ENCODE peak calls at places on chromosome 2, in four cellular contexts. One of them, this sample, is unnamed.

GRCh38 chr2:158140201-158140600 is 38.5 kb downstream of the UPP2 start:
- DNase-seq in epithelial cell of esophagus: no peak
- DNase-seq in thyroid gland: no peak
- DNase-seq in iris pigment epithelial cell: no peak
- DNase-seq in this sample: no peak

GRCh38 chr2:98013407-98014042 is 17.8 kb upstream of the TMEM131 start:
- DNase-seq in epithelial cell of esophagus: no peak
- DNase-seq in iris pigment epithelial cell: peak; percentile 92
- DNase-seq in thyroid gland: no peak
- DNase-seq in this sample: peak; percentile 25

GRCh38 chr2:9665903-9666302 is 35.1 kb upstream of the YWHAQ start:
- DNase-seq in epithelial cell of esophagus: no peak
- DNase-seq in thyroid gland: no peak
- DNase-seq in iris pigment epithelial cell: peak; percentile 77
- DNase-seq in this sample: peak; percentile 95

GRCh38 chr2:72222829-72223564 is 75.3 kb upstream of the CYP26B1 start:
- DNase-seq in iris pigment epithelial cell: peak; percentile 89
- DNase-seq in epithelial cell of esophagus: no peak
- DNase-seq in thyroid gland: no peak
- DNase-seq in this sample: peak; percentile 65

GRCh38 chr2:150485114-150485870 is 2.2 kb downstream of the RND3 start:
- DNase-seq in epithelial cell of esophagus: peak; percentile 88
- DNase-seq in iris pigment epithelial cell: peak; percentile 72
- DNase-seq in thyroid gland: peak; percentile 83
- DNase-seq in this sample: peak; percentile 65

GRCh38 chr2:197296861-197297260 is 13.7 kb downstream of the ANKRD44 start:
- DNase-seq in thyroid gland: no peak
- DNase-seq in iris pigment epithelial cell: no peak
- DNase-seq in epithelial cell of esophagus: no peak
- DNase-seq in this sample: no peak

GRCh38 chr2:27622921-27623384 is 5.9 kb downstream of the CCDC121 start:
- DNase-seq in thyroid gland: no peak
- DNase-seq in iris pigment epithelial cell: peak; percentile 80
- DNase-seq in epithelial cell of esophagus: peak; percentile 52
- DNase-seq in this sample: peak; percentile 94

GRCh38 chr2:55419236-55419513 is 481 bp downstream of the CCDC88A start:
- DNase-seq in epithelial cell of esophagus: peak; percentile 33
- DNase-seq in thyroid gland: no peak
- DNase-seq in iris pigment epithelial cell: no peak
- DNase-seq in this sample: peak; percentile 57

GRCh38 chr2:239022437-239023260 is 174.8 kb downstream of the TWIST2 start:
- DNase-seq in epithelial cell of esophagus: no peak
- DNase-seq in thyroid gland: no peak
- DNase-seq in iris pigment epithelial cell: no peak
- DNase-seq in this sample: no peak

GRCh38 chr2:132621131-132621875 is 48.7 kb downstream of the LYPD1 start:
- DNase-seq in epithelial cell of esophagus: no peak
- DNase-seq in thyroid gland: peak; percentile 43
- DNase-seq in iris pigment epithelial cell: no peak
- DNase-seq in this sample: no peak

GRCh38 chr2:61157371-61158003 is 4.5 kb upstream of the C2orf74 start:
- DNase-seq in epithelial cell of esophagus: no peak
- DNase-seq in thyroid gland: no peak
- DNase-seq in iris pigment epithelial cell: no peak
- DNase-seq in this sample: no peak

GRCh38 chr2:174774828-174775227 is 10.6 kb upstream of the CHRNA1 start:
- DNase-seq in iris pigment epithelial cell: no peak
- DNase-seq in thyroid gland: no peak
- DNase-seq in epithelial cell of esophagus: no peak
- DNase-seq in this sample: no peak

GRCh38 chr2:185188656-185189055 is 549.9 kb upstream of the FSIP2 start:
- DNase-seq in iris pigment epithelial cell: no peak
- DNase-seq in thyroid gland: no peak
- DNase-seq in epithelial cell of esophagus: no peak
- DNase-seq in this sample: no peak

GRCh38 chr2:142892715-142893114 is 15.3 kb downstream of the KYNU start:
- DNase-seq in epithelial cell of esophagus: no peak
- DNase-seq in thyroid gland: no peak
- DNase-seq in iris pigment epithelial cell: no peak
- DNase-seq in this sample: no peak

GRCh38 chr2:99926986-99927385 is 215.4 kb downstream of the AFF3 start:
- DNase-seq in iris pigment epithelial cell: peak; percentile 22
- DNase-seq in thyroid gland: no peak
- DNase-seq in epithelial cell of esophagus: peak; percentile 60
- DNase-seq in this sample: peak; percentile 67

GRCh38 chr2:201107624-201108023 is 8.3 kb upstream of the CFLAR start:
- DNase-seq in thyroid gland: no peak
- DNase-seq in epithelial cell of esophagus: no peak
- DNase-seq in iris pigment epithelial cell: no peak
- DNase-seq in this sample: no peak

GRCh38 chr2:144015655-144016245 is 504.2 kb downstream of the ZEB2 start:
- DNase-seq in epithelial cell of esophagus: peak; percentile 96
- DNase-seq in iris pigment epithelial cell: peak; percentile 99
- DNase-seq in thyroid gland: no peak
- DNase-seq in this sample: peak; percentile 89

GRCh38 chr2:229202646-229203045 is 68.4 kb downstream of the PID1 start:
- DNase-seq in thyroid gland: no peak
- DNase-seq in iris pigment epithelial cell: peak; percentile 74
- DNase-seq in epithelial cell of esophagus: no peak
- DNase-seq in this sample: no peak

GRCh38 chr2:9112079-9112721 is 94.4 kb upstream of the ASAP2 start:
- DNase-seq in iris pigment epithelial cell: peak; percentile 96
- DNase-seq in thyroid gland: peak; percentile 38
- DNase-seq in epithelial cell of esophagus: peak; percentile 98
- DNase-seq in this sample: peak; percentile 94

GRCh38 chr2:108119026-108119425 is 120.7 kb upstream of the SULT1C3 start:
- DNase-seq in thyroid gland: no peak
- DNase-seq in iris pigment epithelial cell: no peak
- DNase-seq in epithelial cell of esophagus: peak; percentile 8
- DNase-seq in this sample: no peak

GRCh38 chr2:177265834-177266817 is 1.6 kb upstream of the NFE2L2 start:
- DNase-seq in iris pigment epithelial cell: peak; percentile 80
- DNase-seq in epithelial cell of esophagus: peak; percentile 75
- DNase-seq in thyroid gland: no peak
- DNase-seq in this sample: peak; percentile 40

GRCh38 chr2:196252408-196253114 is 81.2 kb upstream of the STK17B start:
- DNase-seq in iris pigment epithelial cell: peak; percentile 65
- DNase-seq in epithelial cell of esophagus: peak; percentile 64
- DNase-seq in thyroid gland: no peak
- DNase-seq in this sample: no peak

GRCh38 chr2:85854166-85854509 is 34.7 kb downstream of the ST3GAL5 start:
- DNase-seq in thyroid gland: no peak
- DNase-seq in epithelial cell of esophagus: no peak
- DNase-seq in iris pigment epithelial cell: no peak
- DNase-seq in this sample: no peak

GRCh38 chr2:22035333-22035964 is 911.7 kb downstream of the TDRD15 start:
- DNase-seq in epithelial cell of esophagus: no peak
- DNase-seq in iris pigment epithelial cell: no peak
- DNase-seq in thyroid gland: no peak
- DNase-seq in this sample: no peak

This sample was measured in EL.